ENCODE peak calls at places on chromosomes 1 and 21, in ten cellular contexts. P is H9, B is uterus, F is esophagus squamous epithelium, J is PC-3, O is Peyer's patch, K is ascending aorta, E is GM23338, N is substantia nigra, T is heart right ventricle. I is an unnamed sample.

GRCh38 chr1:2935766-2936390 is 85.4 kb upstream of the ACTRT2 start:
- DNase-seq in P (no peak), E (no peak), K (no peak), T (no peak), B (no peak), O (no peak), F (no peak), J (no peak), N (no peak), I (no peak)

GRCh38 chr1:231091853-231092301 is 51.8 kb upstream of the FAM89A start:
- DNase-seq in T (peak), O (peak), K (no peak), F (no peak), N (no peak), B (no peak), J (peak), P (peak), E (peak), I (no peak)

GRCh38 chr21:15309721-15310120 is 244.9 kb upstream of the NRIP1 start:
- DNase-seq in B (peak), J (no peak), O (no peak), P (no peak), T (peak), N (peak), K (no peak), F (no peak), E (no peak), I (no peak)

GRCh38 chr1:91170571-91170970 is 148.7 kb upstream of the ZNF644 start:
- DNase-seq in F (no peak), E (no peak), O (no peak), J (no peak), T (no peak), K (no peak), B (no peak), P (no peak), N (peak), I (no peak)

GRCh38 chr1:121458291-121459048 is 273.7 kb downstream of the SRGAP2C start:
- DNase-seq in P (no peak), F (no peak), N (no peak), K (no peak), T (no peak), J (no peak), E (no peak), O (no peak), B (no peak), I (no peak)

GRCh38 chr1:198669023-198669698 is 30.3 kb downstream of the PTPRC start:
- DNase-seq in J (peak), O (no peak), F (no peak), K (no peak), P (no peak), E (no peak), B (no peak), N (no peak), T (no peak), I (no peak)

GRCh38 chr1:241357366-241358305 is 631 bp upstream of the RGS7 start:
- DNase-seq in O (no peak), J (no peak), F (no peak), T (no peak), P (no peak), K (no peak), N (no peak), B (no peak), E (peak), I (no peak)

GRCh38 chr1:28770601-28771165 is 33.9 kb downstream of the YTHDF2 start:
- DNase-seq in O (no peak), T (no peak), N (no peak), E (no peak), K (no peak), P (no peak), J (no peak), F (no peak), B (no peak), I (no peak)

GRCh38 chr1:2560299-2561073 is 4.3 kb downstream of the TNFRSF14 start:
- DNase-seq in E (no peak), O (no peak), J (no peak), B (no peak), K (no peak), P (no peak), F (no peak), T (no peak), N (no peak), I (no peak)

GRCh38 chr1:25799346-25799720 is 660 bp upstream of the SELENON start:
- DNase-seq in E (no peak), P (no peak), J (no peak), F (no peak), K (no peak), O (no peak), T (no peak), B (no peak), N (peak), I (no peak)

GRCh38 chr1:42933060-42933586 is 25.5 kb downstream of the SLC2A1 start:
- DNase-seq in B (no peak), T (no peak), N (no peak), K (no peak), F (no peak), O (no peak), P (peak), E (no peak), J (no peak), I (no peak)

GRCh38 chr1:64469977-64470669 is at the start of gene CACHD1:
- DNase-seq in O (peak), B (peak), P (peak), T (peak), K (peak), N (peak), E (peak), J (peak), F (no peak), I (peak)

GRCh38 chr1:119081267-119081666 is 59.2 kb downstream of the WARS2 start:
- DNase-seq in J (peak), F (no peak), E (no peak), O (no peak), N (no peak), B (no peak), T (no peak), P (no peak), K (no peak), I (no peak)

GRCh38 chr1:204340137-204340536 is 19.6 kb downstream of the PLEKHA6 start:
- DNase-seq in T (no peak), E (no peak), J (no peak), P (no peak), F (no peak), K (no peak), N (no peak), B (no peak), O (no peak), I (no peak)

GRCh38 chr1:151326619-151327222 is 495 bp downstream of the PI4KB start:
- DNase-seq in E (peak), K (peak), N (no peak), J (peak), O (peak), F (peak), P (no peak), B (peak), T (no peak), I (peak)

GRCh38 chr1:8163039-8163438 is 136.9 kb upstream of the ERRFI1 start:
- DNase-seq in J (no peak), N (no peak), T (no peak), K (no peak), O (peak), E (no peak), B (no peak), P (no peak), F (no peak), I (no peak)

GRCh38 chr1:84701366-84701765 is 11.1 kb upstream of the SSX2IP start:
- DNase-seq in K (no peak), B (no peak), E (no peak), O (no peak), T (no peak), N (no peak), P (no peak), F (no peak), J (no peak), I (no peak)

GRCh38 chr1:1385931-1386330 is 10.9 kb upstream of the AURKAIP1 start:
- DNase-seq in J (no peak), K (no peak), O (no peak), N (no peak), P (no peak), E (no peak), B (no peak), T (no peak), F (no peak), I (no peak)

GRCh38 chr21:26686278-26686677 is 113.2 kb upstream of the CYYR1 start:
- DNase-seq in B (no peak), N (no peak), F (no peak), J (peak), E (peak), P (peak), O (no peak), K (no peak), T (no peak), I (no peak)
- H3K27ac ChIP-seq in B (no peak), N (no peak), F (no peak), J (no peak), E (no peak), P (no peak), O (no peak), K (no peak), T (no peak), I (no peak)

DNA sequence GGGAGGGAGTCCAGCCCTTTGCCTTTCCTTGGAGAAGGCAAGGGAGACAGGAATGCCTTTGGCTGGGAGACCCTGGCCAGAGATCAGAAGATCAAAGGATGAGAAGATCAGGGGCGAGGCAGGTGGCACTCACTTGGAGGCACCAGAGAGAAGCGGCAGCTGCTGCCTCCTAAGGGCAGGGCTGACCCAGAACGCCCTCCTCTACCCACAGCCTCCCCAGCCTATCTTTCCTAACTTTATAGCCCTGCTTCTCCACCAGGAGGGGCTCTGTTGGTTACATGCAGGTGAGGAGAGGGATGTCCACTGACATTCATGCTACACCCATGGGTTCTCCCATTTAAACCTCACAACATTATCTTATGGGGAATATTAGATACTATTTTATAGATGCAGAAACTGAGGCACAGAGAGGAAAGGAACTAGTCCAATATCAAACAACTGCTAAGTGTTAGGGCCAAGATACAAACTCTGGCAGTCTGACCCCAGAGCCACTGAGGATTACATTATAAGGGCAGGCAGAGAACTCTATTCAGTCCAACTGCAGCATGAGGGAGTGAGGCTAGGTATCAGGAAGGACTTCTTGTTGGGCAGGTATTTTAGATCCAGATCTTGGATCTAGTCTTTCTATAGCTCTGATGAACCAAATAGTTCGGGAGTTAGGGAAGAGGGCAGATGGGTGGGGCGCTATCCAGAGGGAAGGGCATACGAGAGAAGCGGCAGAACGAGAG is 19.9 kb downstream of the LGR6 start:
- DNase-seq in F (no peak), T (no peak), P (peak), B (no peak), J (peak), K (no peak), E (peak), N (no peak), O (no peak), I (no peak)
- H3K27ac ChIP-seq in F (peak), T (no peak), P (no peak), B (no peak), J (no peak), K (peak), E (no peak), N (no peak), O (no peak), I (no peak)

GRCh38 chr1:94335447-94335846 is 82.7 kb upstream of the ABCD3 start:
- DNase-seq in F (no peak), N (no peak), T (no peak), E (no peak), O (no peak), P (no peak), K (no peak), J (no peak), B (no peak), I (no peak)

GRCh38 chr1:94332952-94333351 is 85.2 kb upstream of the ABCD3 start:
- DNase-seq in N (no peak), K (no peak), J (peak), E (no peak), T (no peak), F (no peak), P (no peak), O (no peak), B (no peak), I (no peak)

GRCh38 chr1:94335950-94336349 is 82.2 kb upstream of the ABCD3 start:
- DNase-seq in O (peak), T (peak), B (peak), P (peak), J (peak), F (peak), K (peak), E (peak), N (peak), I (peak)

GRCh38 chr1:94334156-94334555 is 84.0 kb upstream of the ABCD3 start:
- DNase-seq in B (no peak), E (no peak), O (no peak), J (no peak), P (no peak), K (no peak), N (no peak), T (no peak), F (no peak), I (no peak)

DNA sequence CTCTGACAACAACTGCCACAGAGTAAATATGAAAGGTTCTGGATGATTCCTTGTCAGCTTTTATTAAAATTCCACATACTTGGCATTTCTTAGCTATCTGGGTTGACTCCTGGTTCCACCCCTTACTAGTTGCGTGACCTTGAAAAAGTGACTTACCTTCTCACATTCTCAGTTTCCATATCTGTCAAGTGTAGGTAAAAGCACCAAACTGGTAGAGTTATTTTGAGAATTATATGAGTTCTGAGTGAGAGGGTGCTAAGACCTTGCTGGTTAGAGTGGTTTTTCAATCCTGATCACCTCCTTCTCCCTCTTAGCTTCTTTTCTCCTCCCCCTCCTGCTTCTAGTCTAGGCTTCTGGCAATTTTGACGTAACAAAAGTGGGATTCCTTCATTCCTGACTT is 83.4 kb upstream of the ABCD3 start:
- DNase-seq in O (no peak), E (no peak), N (no peak), F (no peak), J (no peak), K (no peak), P (no peak), B (no peak), T (no peak), I (no peak)
- H3K27ac ChIP-seq in O (no peak), E (no peak), N (no peak), F (peak), J (peak), K (peak), P (no peak), B (peak), T (peak), I (no peak)

GRCh38 chr1:143691400-143691891 is 280.3 kb downstream of the FAM72C start:
- DNase-seq in T (no peak), J (peak), E (peak), B (no peak), F (no peak), O (no peak), P (no peak), K (no peak), N (no peak), I (no peak)
- H3K27ac ChIP-seq in T (no peak), J (no peak), E (no peak), B (no peak), F (no peak), O (no peak), P (no peak), K (no peak), N (no peak), I (no peak)

DNA sequence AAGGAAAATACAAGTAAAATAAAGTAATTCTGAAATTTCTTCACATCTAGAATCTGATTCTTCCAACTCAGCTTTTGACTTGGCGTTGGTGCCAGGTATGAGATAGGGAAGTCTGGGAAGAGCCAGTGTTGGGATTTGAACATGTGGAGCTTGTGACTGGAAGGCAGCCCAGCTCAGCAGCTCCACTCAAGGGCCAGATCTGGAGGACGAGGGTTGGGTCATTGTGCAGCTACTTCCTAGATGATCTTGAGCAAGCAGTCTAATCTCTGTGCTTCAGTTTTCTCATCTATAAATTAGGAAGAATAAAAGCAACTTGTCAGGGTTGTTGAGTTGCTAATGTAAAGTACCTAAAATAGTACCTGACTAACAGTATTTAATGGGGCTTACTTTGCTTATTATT is 5.0 kb downstream of the ADARB1 start:
- DNase-seq in P (peak), E (no peak), O (no peak), N (no peak), B (no peak), T (no peak), F (no peak), J (no peak), K (peak), I (no peak)
- H3K27ac ChIP-seq in P (no peak), E (no peak), O (peak), N (no peak), B (peak), T (no peak), F (no peak), J (no peak), K (peak), I (no peak)

GRCh38 chr1:36176151-36176949 is 20.4 kb downstream of the MAP7D1 start:
- DNase-seq in P (peak), O (no peak), N (no peak), J (no peak), T (peak), E (peak), K (no peak), F (no peak), B (no peak), I (no peak)

GRCh38 chr1:36182734-36183133 is 26.8 kb downstream of the MAP7D1 start:
- DNase-seq in N (no peak), B (no peak), J (no peak), F (no peak), T (no peak), E (peak), K (no peak), O (no peak), P (peak), I (no peak)

GRCh38 chr1:36178479-36179219 is 22.7 kb downstream of the MAP7D1 start:
- DNase-seq in N (no peak), K (no peak), T (no peak), E (peak), P (peak), F (no peak), O (peak), B (no peak), J (no peak), I (no peak)

GRCh38 chr1:36177589-36178463 is 21.9 kb downstream of the MAP7D1 start:
- DNase-seq in T (no peak), F (no peak), O (no peak), J (no peak), K (no peak), B (no peak), P (peak), E (peak), N (no peak), I (no peak)

DNA sequence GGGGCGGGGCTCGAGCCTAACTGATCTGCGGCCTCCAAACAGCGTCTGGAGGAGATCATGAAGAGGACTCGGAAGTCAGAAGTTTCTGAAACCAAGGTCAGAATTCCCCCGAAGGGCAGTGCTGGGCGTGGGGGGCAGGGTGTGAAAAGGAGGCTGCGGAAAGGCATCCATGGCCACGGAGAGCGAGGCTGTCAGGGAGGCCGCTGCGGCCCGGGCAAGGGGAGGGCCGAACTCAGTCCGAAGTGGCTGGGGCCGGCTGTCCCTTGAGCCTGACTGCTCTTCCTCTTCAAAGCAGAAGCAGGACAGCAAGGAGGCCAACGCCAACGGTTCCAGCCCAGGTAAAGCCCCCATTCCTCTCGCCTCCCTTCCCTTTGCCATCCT is 23.2 kb downstream of the MAP7D1 start:
- DNase-seq in F (no peak), K (no peak), O (no peak), N (no peak), T (no peak), B (no peak), P (no peak), E (no peak), J (no peak), I (no peak)
- H3K27ac ChIP-seq in F (peak), K (peak), O (peak), N (no peak), T (peak), B (no peak), P (no peak), E (no peak), J (no peak), I (no peak)

I was measured in caudate nucleus.